ENCODE peak calls at places on chromosomes 7 and 10, in eight cellular contexts. W is CD4-positive, alpha-beta memory T cell; F is ovary; H is stomach; B is fibroblast of the aortic adventitia; K is psoas muscle; X is left ventricle myocardium inferior; L is AG04450. D is an unnamed sample.

GRCh38 chr7:143331179-143331825 is 15.4 kb downstream of the CLCN1 start:
- DNase-seq in K (no peak), L (peak; percentile 77), X (no peak), H (peak; percentile 49), F (no peak), W (no peak), B (peak; percentile 95), D (no peak)

GRCh38 chr10:69405221-69405620 is 11.5 kb downstream of the TACR2 start:
- DNase-seq in W (no peak), F (no peak), X (no peak), B (no peak), H (no peak), L (no peak), K (no peak), D (no peak)

GRCh38 chr7:28296571-28297483 is 115.5 kb upstream of the CREB5 start:
- DNase-seq in L (no peak), X (peak; percentile 21), W (peak; percentile 22), B (peak; percentile 48), K (peak; percentile 25), H (no peak), F (no peak), D (no peak)

GRCh38 chr7:118311121-118311803 is 86.8 kb downstream of the ANKRD7 start:
- DNase-seq in W (no peak), L (no peak), K (no peak), B (peak; percentile 53), F (no peak), X (no peak), H (no peak), D (no peak)

GRCh38 chr10:98074315-98074911 is 44.0 kb upstream of the CRTAC1 start:
- DNase-seq in X (no peak), K (no peak), B (peak; percentile 25), W (no peak), H (no peak), L (no peak), F (no peak), D (no peak)

GRCh38 chr7:84337386-84337785 is 142.8 kb upstream of the SEMA3A start:
- DNase-seq in K (no peak), B (peak; percentile 80), H (no peak), L (peak; percentile 24), X (no peak), W (no peak), F (no peak), D (no peak)

GRCh38 chr7:47254081-47255006 is 327.6 kb downstream of the TNS3 start:
- DNase-seq in F (peak; percentile 86), W (peak; percentile 12), H (peak; percentile 84), K (peak; percentile 89), L (no peak), X (peak; percentile 88), B (peak; percentile 38), D (peak; percentile 82)

GRCh38 chr10:44476421-44476820 is 91.5 kb upstream of the CXCL12 start:
- DNase-seq in X (no peak), W (no peak), L (no peak), B (no peak), K (no peak), F (no peak), H (no peak), D (no peak)

GRCh38 chr7:30925117-30925516 is 13.5 kb downstream of the AQP1 start:
- DNase-seq in H (peak; percentile 16), K (no peak), X (no peak), W (no peak), L (no peak), F (peak; percentile 1), B (no peak), D (no peak)

DNA sequence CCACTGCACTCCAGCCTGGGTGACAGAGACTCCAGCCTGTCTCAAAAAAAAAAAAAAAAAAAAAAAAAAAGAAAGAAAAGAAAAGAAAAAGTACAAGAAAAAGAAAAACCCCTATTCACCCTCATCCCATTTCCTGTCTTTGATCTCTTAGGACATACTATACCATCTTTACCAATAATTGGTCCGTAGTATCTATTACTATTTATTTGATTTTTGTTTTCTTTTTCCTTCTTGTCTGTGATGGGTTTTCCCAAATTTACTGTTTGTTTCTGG is 41.6 kb downstream of the PDIA4 start:
- DNase-seq in F (no peak), B (no peak), W (no peak), X (no peak), H (no peak), L (no peak), K (no peak), D (no peak)
- H3K4me3 ChIP-seq in F (no peak overlapping the region), B (no peak overlapping the region), W (no peak overlapping the region), X (peak overlapping the region; percentile 74), H (no peak overlapping the region), L (no peak overlapping the region), K (peak overlapping the region; percentile 76), D (peak overlapping the region; percentile 74)

GRCh38 chr10:10917031-10917430 is 100.6 kb upstream of the CELF2 start:
- DNase-seq in K (no peak), H (no peak), X (no peak), L (no peak), F (no peak), W (no peak), B (no peak), D (no peak)
- H3K4me3 ChIP-seq in K (no peak overlapping the region), H (no peak overlapping the region), X (no peak overlapping the region), L (no peak overlapping the region), F (no peak overlapping the region), W (no peak overlapping the region), B (no peak overlapping the region), D (no peak overlapping the region)

GRCh38 chr7:7324698-7325097 is 142.4 kb downstream of the C1GALT1 start:
- DNase-seq in X (no peak), L (no peak), K (no peak), W (no peak), H (no peak), F (no peak), B (no peak), D (no peak)
- H3K4me3 ChIP-seq in X (no peak overlapping the region), L (no peak overlapping the region), K (no peak overlapping the region), W (no peak overlapping the region), H (no peak overlapping the region), F (no peak overlapping the region), B (no peak overlapping the region), D (no peak overlapping the region)

GRCh38 chr10:121583258-121583657 is 15.0 kb downstream of the FGFR2 start:
- DNase-seq in W (no peak), F (no peak), X (no peak), B (no peak), K (no peak), H (no peak), L (no peak), D (no peak)
- H3K4me3 ChIP-seq in W (no peak overlapping the region), F (no peak overlapping the region), X (no peak overlapping the region), B (no peak overlapping the region), K (no peak overlapping the region), H (no peak overlapping the region), L (no peak overlapping the region), D (no peak overlapping the region)

GRCh38 chr10:28533315-28533564 is 322 bp downstream of the WAC start:
- DNase-seq in B (no peak), H (no peak), F (no peak), L (no peak), X (no peak), K (no peak), W (no peak), D (no peak)

GRCh38 chr10:28532509-28533314 is at the start of gene WAC:
- DNase-seq in H (peak; percentile 97), L (peak; percentile 82), X (peak; percentile 96), B (peak; percentile 92), K (peak; percentile 96), F (peak; percentile 97), W (peak; percentile 99), D (peak; percentile 93)

GRCh38 chr10:28532223-28532508 is 752 bp upstream of the WAC start:
- DNase-seq in H (no peak), K (no peak), W (no peak), L (peak; percentile 6), F (no peak), X (no peak), B (peak; percentile 47), D (peak; percentile 65)

GRCh38 chr10:28533571-28534304 is 820 bp downstream of the WAC start:
- DNase-seq in X (peak; percentile 77), H (peak; percentile 75), W (peak; percentile 61), F (peak; percentile 78), K (peak; percentile 73), B (peak; percentile 43), L (no peak), D (peak; percentile 70)

GRCh38 chr10:28535846-28536245 is 2.9 kb downstream of the WAC start:
- DNase-seq in K (no peak), X (no peak), H (no peak), F (no peak), L (no peak), B (no peak), W (no peak), D (no peak)
- H3K4me3 ChIP-seq in K (no peak overlapping the region), X (no peak overlapping the region), H (no peak overlapping the region), F (no peak overlapping the region), L (no peak overlapping the region), B (no peak overlapping the region), W (no peak overlapping the region), D (no peak overlapping the region)

GRCh38 chr7:130140551-130141160 is 64.5 kb downstream of the TMEM209 start:
- DNase-seq in X (no peak), H (no peak), K (no peak), L (no peak), B (no peak), F (peak; percentile 39), W (no peak), D (no peak)
- H3K4me3 ChIP-seq in X (peak overlapping the region; percentile 72), H (peak overlapping the region; percentile 60), K (peak overlapping the region; percentile 55), L (no peak overlapping the region), B (no peak overlapping the region), F (peak overlapping the region; percentile 70), W (no peak overlapping the region), D (peak overlapping the region; percentile 65)

GRCh38 chr7:150958071-150958552 is 20.0 kb downstream of the KCNH2 start:
- DNase-seq in K (peak; percentile 7), H (no peak), F (no peak), X (no peak), L (no peak), B (no peak), W (no peak), D (no peak)
- H3K4me3 ChIP-seq in K (no peak overlapping the region), H (no peak overlapping the region), F (no peak overlapping the region), X (no peak overlapping the region), L (no peak overlapping the region), B (no peak overlapping the region), W (no peak overlapping the region), D (no peak overlapping the region)